ENCODE peak calls at places on chromosomes 1 and 21, in six cellular contexts. F, D, R, W, X and E are unnamed samples.

GRCh38 chr1:160307455-160307854 is 22.5 kb upstream of the PEX19 start:
- DNase-seq in F (no peak), D (no peak), R (no peak), W (no peak), X (no peak), E (no peak)

GRCh38 chr21:35491920-35492678 is 443.0 kb upstream of the RUNX1 start:
- DNase-seq in F (no peak), D (no peak), R (no peak), W (no peak), X (no peak), E (no peak)

GRCh38 chr21:36980280-36981048 is 14.0 kb upstream of the HLCS start:
- DNase-seq in F (no peak), D (peak; percentile 78), R (peak; percentile 32), W (no peak), X (peak; percentile 67), E (no peak)

GRCh38 chr1:109269212-109269980 is 13.5 kb downstream of the PSRC1 start:
- DNase-seq in F (peak; percentile 72), D (no peak), R (no peak), W (no peak), X (peak; percentile 36), E (no peak)

GRCh38 chr1:109253803-109254620 is 4.7 kb downstream of the CELSR2 start:
- DNase-seq in F (no peak), D (no peak), R (peak; percentile 45), W (no peak), X (no peak), E (no peak)

GRCh38 chr1:181126289-181126688 is 37.8 kb downstream of the IER5 start:
- DNase-seq in F (no peak), D (no peak), R (no peak), W (no peak), X (no peak), E (no peak)

GRCh38 chr21:20523191-20523590 is 475.0 kb upstream of the NCAM2 start:
- DNase-seq in F (no peak), D (no peak), R (no peak), W (no peak), X (no peak), E (no peak)

GRCh38 chr1:155000475-155000724 is 2.2 kb upstream of the ZBTB7B start:
- DNase-seq in F (no peak), D (no peak), R (no peak), W (no peak), X (peak; percentile 66), E (no peak)

GRCh38 chr1:54768093-54768492 is 3.8 kb upstream of the PARS2 start:
- DNase-seq in F (no peak), D (no peak), R (no peak), W (no peak), X (no peak), E (peak; percentile 59)

GRCh38 chr1:154420172-154420571 is 15.0 kb downstream of the IL6R start:
- DNase-seq in F (peak; percentile 92), D (peak; percentile 86), R (no peak), W (no peak), X (peak; percentile 84), E (no peak)

GRCh38 chr1:31479801-31480200 is 66.8 kb downstream of the SERINC2 start:
- DNase-seq in F (no peak), D (no peak), R (no peak), W (no peak), X (no peak), E (no peak)

GRCh38 chr1:23400324-23401110 is 24.0 kb downstream of the TCEA3 start:
- DNase-seq in F (no peak), D (no peak), R (no peak), W (no peak), X (no peak), E (no peak)

GRCh38 chr1:39926820-39927219 is 25.1 kb upstream of the MYCL start:
- DNase-seq in F (no peak), D (no peak), R (no peak), W (no peak), X (no peak), E (no peak)

GRCh38 chr1:221141606-221142285 is 262.5 kb downstream of the HLX start:
- DNase-seq in F (no peak), D (no peak), R (no peak), W (no peak), X (no peak), E (no peak)

GRCh38 chr1:98661544-98662353 is at the start of gene SNX7:
- DNase-seq in F (peak; percentile 89), D (peak; percentile 93), R (peak; percentile 92), W (peak; percentile 15), X (peak; percentile 85), E (peak; percentile 84)

GRCh38 chr1:51760872-51761271 is 117.7 kb downstream of the NRDC start:
- DNase-seq in F (no peak), D (no peak), R (no peak), W (no peak), X (no peak), E (no peak)

GRCh38 chr1:87449348-87449963 is 120.8 kb downstream of the LMO4 start:
- DNase-seq in F (no peak), D (no peak), R (peak; percentile 42), W (no peak), X (no peak), E (no peak)

GRCh38 chr1:226034482-226034881 is 28.0 kb upstream of the H3-3A start:
- DNase-seq in F (peak; percentile 89), D (peak; percentile 85), R (no peak), W (peak; percentile 18), X (peak; percentile 86), E (no peak)

GRCh38 chr1:217369271-217369981 is 261.5 kb downstream of the GPATCH2 start:
- DNase-seq in F (no peak), D (no peak), R (no peak), W (no peak), X (no peak), E (no peak)

GRCh38 chr1:246699095-246699735 is 25.0 kb upstream of the SCCPDH start:
- DNase-seq in F (peak; percentile 89), D (peak; percentile 87), R (peak; percentile 94), W (no peak), X (peak; percentile 90), E (peak; percentile 94)

GRCh38 chr1:191022856-191023255 is 545.2 kb upstream of the BRINP3 start:
- DNase-seq in F (no peak), D (no peak), R (no peak), W (no peak), X (no peak), E (no peak)

GRCh38 chr1:52677407-52677806 is 20.7 kb downstream of the COA7 start:
- DNase-seq in F (no peak), D (no peak), R (no peak), W (no peak), X (no peak), E (no peak)

DNA sequence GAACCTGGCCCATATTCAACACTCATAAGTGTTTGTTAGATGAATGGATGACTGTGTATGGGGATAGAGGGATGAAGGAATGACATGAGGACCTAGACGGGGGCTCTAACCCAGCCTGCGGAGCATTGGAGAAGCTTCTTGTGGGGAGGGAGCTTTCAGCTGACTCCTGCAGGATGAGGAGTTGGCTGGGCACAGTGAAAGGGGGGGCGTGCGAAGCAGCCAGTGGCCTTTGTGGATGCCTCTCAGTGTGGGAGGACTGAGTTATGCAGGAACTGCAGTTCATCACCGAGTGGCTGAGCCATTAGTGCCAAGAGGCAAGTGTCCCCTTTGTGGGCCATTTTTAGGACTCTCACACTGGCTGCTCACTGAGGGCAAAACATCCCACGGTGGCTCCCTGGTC is 1.2 kb upstream of the EXTL1 start:
- DNase-seq in F (no peak), D (no peak), R (no peak), W (no peak), X (no peak), E (no peak)
- H3K27ac ChIP-seq in F (no peak overlapping the region), D (no peak overlapping the region), R (peak overlapping the region; percentile 83), W (no peak overlapping the region), X (no peak overlapping the region), E (no peak overlapping the region)

GRCh38 chr1:192952646-192953045 is 106.5 kb downstream of the UCHL5 start:
- DNase-seq in F (no peak), D (no peak), R (no peak), W (no peak), X (no peak), E (no peak)
- H3K27ac ChIP-seq in F (no peak overlapping the region), D (no peak overlapping the region), R (no peak overlapping the region), W (no peak overlapping the region), X (no peak overlapping the region), E (no peak overlapping the region)

DNA sequence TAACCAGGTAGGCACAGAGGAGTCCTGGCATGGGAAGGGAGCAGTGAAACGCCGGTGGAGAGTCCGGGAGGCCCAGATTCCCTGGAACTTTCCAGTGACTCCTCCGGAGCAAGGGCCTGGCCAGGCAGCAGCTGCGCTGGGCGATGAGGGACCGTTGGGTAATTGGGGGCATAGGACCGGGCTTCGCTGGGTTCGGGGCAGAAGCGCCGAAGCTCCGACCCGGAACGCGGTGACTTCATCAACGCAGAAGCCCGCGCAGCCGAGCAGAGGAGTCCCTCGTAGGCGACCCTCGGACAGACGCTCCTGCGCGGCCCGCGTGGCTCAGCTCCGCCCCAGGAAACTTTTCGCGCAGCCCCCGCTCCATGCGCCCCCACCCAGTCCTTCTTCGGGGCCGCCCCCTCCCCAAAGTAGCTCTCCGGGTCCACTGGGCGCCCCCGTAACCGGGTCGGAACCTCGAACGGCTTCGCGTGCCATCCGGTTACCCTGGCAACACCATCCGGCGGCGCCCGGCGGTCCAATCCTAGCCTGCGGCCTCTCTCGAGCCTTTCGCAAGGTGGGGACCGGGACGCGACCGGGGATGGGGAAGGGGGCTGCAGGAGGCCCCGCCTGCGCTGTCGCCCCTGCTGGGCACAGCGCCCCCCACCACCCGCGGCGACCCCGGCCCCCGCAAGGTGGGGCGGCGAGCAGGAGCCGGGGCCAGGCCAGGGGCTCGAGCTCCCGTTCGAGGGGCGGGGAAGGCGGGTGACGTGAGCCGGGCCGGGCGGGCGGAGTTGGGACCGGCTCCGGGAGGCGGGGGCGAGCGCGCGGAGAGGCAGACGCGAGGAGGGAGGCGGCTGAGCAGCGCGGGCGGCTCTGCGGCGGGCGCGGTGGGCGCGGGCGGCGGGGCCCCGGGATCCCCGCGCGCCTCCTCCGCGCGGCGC is at the start of gene AJAP1:
- DNase-seq in F (no peak), D (peak; percentile 60), R (no peak), W (no peak), X (no peak), E (peak; percentile 19)
- H3K27ac ChIP-seq in F (no peak within 1 kb of the TSS), D (no peak within 1 kb of the TSS), R (no peak within 1 kb of the TSS), W (peak within 1 kb of the TSS; percentile 61), X (no peak within 1 kb of the TSS), E (no peak within 1 kb of the TSS)

GRCh38 chr1:169103443-169103842 is 3.0 kb upstream of the ATP1B1 start:
- DNase-seq in F (no peak), D (peak; percentile 87), R (no peak), W (no peak), X (peak; percentile 84), E (no peak)

GRCh38 chr1:169102567-169102966 is 3.9 kb upstream of the ATP1B1 start:
- DNase-seq in F (no peak), D (peak; percentile 64), R (peak; percentile 64), W (no peak), X (peak; percentile 53), E (no peak)

GRCh38 chr1:169100883-169101214 is 5.6 kb upstream of the ATP1B1 start:
- DNase-seq in F (no peak), D (no peak), R (no peak), W (no peak), X (no peak), E (no peak)

GRCh38 chr1:169105087-169105433 is 1.4 kb upstream of the ATP1B1 start:
- DNase-seq in F (no peak), D (no peak), R (no peak), W (no peak), X (no peak), E (no peak)

DNA sequence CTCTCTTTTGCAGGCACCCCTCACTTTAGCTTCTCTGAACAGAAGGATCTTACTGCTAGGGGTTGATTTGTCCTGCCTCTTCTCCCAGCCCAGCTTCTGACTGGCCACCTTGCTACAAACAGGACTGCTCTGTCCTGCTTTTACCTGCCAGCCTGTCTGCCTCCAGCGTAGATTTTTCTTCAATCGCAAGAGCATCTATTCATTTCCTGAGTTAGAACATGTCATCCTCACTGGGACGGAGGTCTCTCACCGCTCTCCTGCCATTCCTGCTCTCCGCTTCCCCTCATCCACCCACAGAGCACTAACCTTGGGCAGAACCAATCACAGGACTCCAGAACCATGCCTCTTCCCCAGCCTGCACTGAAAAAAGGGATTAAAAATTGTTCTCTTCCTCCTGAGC is 3.5 kb upstream of the ATP1B1 start:
- DNase-seq in F (no peak), D (no peak), R (no peak), W (no peak), X (no peak), E (no peak)
- H3K27ac ChIP-seq in F (peak overlapping the region; percentile 55), D (peak overlapping the region; percentile 68), R (peak overlapping the region; percentile 50), W (peak overlapping the region; percentile 93), X (peak overlapping the region; percentile 67), E (no peak overlapping the region)